ENCODE peak calls at places on chromosomes 1 and 21, in ten cellular contexts. O is mesenteric fat pad; B is body of pancreas; V is activated T-cell treated with anti-CD3 and anti-CD28 coated beads, Interleukin-2, amount 50 U/mL, for 1 hour; D is heart left ventricle; R is HuH-7; H is MCF 10A; G is CD8-positive, alpha-beta memory T cell; T is left cardiac atrium; P is fibroblast of gingiva. W is an unnamed sample.

GRCh38 chr1:26913389-26913753 is 404 bp downstream of the NR0B2 start:
- DNase-seq in D (no peak), P (no peak), B (no peak), H (no peak), V (no peak), G (no peak), T (no peak), O (no peak), R (no peak), W (peak)

GRCh38 chr21:45863267-45863666 is 118.3 kb upstream of the COL6A1 start:
- DNase-seq in V (no peak), T (no peak), O (no peak), H (no peak), D (no peak), G (no peak), R (no peak), P (no peak), B (no peak), W (no peak)

GRCh38 chr1:9233241-9233941 is 1.2 kb upstream of the H6PD start:
- DNase-seq in T (peak), R (peak), V (no peak), B (peak), H (peak), D (peak), P (peak), O (peak), G (no peak), W (peak)

GRCh38 chr1:228930479-228930957 is 195.2 kb downstream of the RHOU start:
- DNase-seq in G (no peak), H (no peak), R (no peak), O (no peak), V (no peak), P (no peak), T (no peak), D (no peak), B (peak), W (peak)

GRCh38 chr1:1155258-1155657 is 18.4 kb upstream of the TTLL10 start:
- DNase-seq in T (no peak), B (no peak), R (no peak), O (no peak), H (no peak), P (no peak), D (no peak), V (no peak), G (no peak), W (no peak)

GRCh38 chr1:4684142-4684541 is 29.7 kb downstream of the AJAP1 start:
- DNase-seq in R (no peak), B (no peak), G (no peak), V (no peak), H (no peak), D (peak), T (no peak), P (no peak), O (no peak), W (no peak)

GRCh38 chr1:32241011-32241763 is 5.8 kb upstream of the FAM167B start:
- DNase-seq in D (peak), T (peak), R (no peak), H (peak), P (peak), V (peak), O (peak), G (no peak), B (peak), W (peak)

GRCh38 chr1:207017615-207018559 is 14.7 kb downstream of the C1orf116 start:
- DNase-seq in D (no peak), T (no peak), B (peak), O (no peak), R (no peak), P (no peak), H (peak), V (no peak), G (no peak), W (no peak)

GRCh38 chr1:165566091-165566490 is 22.3 kb downstream of the LRRC52 start:
- DNase-seq in R (no peak), P (no peak), O (no peak), D (no peak), G (no peak), H (no peak), B (no peak), T (no peak), V (no peak), W (no peak)

GRCh38 chr1:103267893-103268292 is 159.6 kb upstream of the COL11A1 start:
- DNase-seq in R (no peak), T (no peak), D (no peak), P (no peak), G (no peak), H (peak), V (no peak), O (no peak), B (no peak), W (no peak)

GRCh38 chr1:196433000-196433399 is 175.2 kb downstream of the KCNT2 start:
- DNase-seq in R (no peak), T (no peak), D (no peak), H (no peak), G (no peak), B (no peak), O (no peak), P (peak), V (no peak), W (no peak)

GRCh38 chr1:217539510-217539909 is 91.4 kb downstream of the GPATCH2 start:
- DNase-seq in B (no peak), H (no peak), V (no peak), R (no peak), T (no peak), P (no peak), O (no peak), G (no peak), D (no peak), W (no peak)

GRCh38 chr1:151009206-151009587 is 948 bp downstream of the PRUNE1 start:
- DNase-seq in P (no peak), O (no peak), T (no peak), B (no peak), D (no peak), H (no peak), G (no peak), R (no peak), V (no peak), W (no peak)

GRCh38 chr1:162561616-162562451 is at the start of gene UAP1:
- DNase-seq in B (peak), O (no peak), P (no peak), G (no peak), D (no peak), T (no peak), H (no peak), V (no peak), R (no peak), W (no peak)

GRCh38 chr1:217021400-217021799 is 298.2 kb upstream of the ESRRG start:
- DNase-seq in G (no peak), D (no peak), R (no peak), T (no peak), B (no peak), H (no peak), V (no peak), P (no peak), O (no peak), W (no peak)